ENCODE peak calls at places on chromosomes 5 and 9, in six cellular contexts. M, Z, G, R, H and E are unnamed samples.

GRCh38 chr9:122367065-122367464 is 3.8 kb upstream of the PTGS1 start:
- DNase-seq in G (no peak), Z (no peak), M (no peak), R (no peak), H (no peak), E (no peak)

GRCh38 chr9:130825051-130825651 is 9.9 kb upstream of the ABL1 start:
- DNase-seq in M (peak; percentile 73), Z (no peak), R (no peak), G (peak; percentile 74), H (no peak), E (no peak)

GRCh38 chr5:113166710-113167366 is 190.2 kb downstream of the DCP2 start:
- DNase-seq in R (peak; percentile 4), H (no peak), G (peak; percentile 97), M (no peak), Z (peak; percentile 97), E (no peak)

GRCh38 chr9:130137870-130138653 is 34.1 kb upstream of the NCS1 start:
- DNase-seq in G (peak; percentile 98), Z (peak; percentile 97), R (no peak), H (no peak), M (no peak), E (no peak)

GRCh38 chr5:1517838-1518237 is 5.9 kb downstream of the LPCAT1 start:
- DNase-seq in H (peak; percentile 75), M (no peak), G (no peak), Z (no peak), R (no peak), E (no peak)

GRCh38 chr9:127347831-127348699 is 48.9 kb upstream of the SLC2A8 start:
- DNase-seq in G (peak; percentile 17), Z (peak; percentile 14), H (no peak), R (peak; percentile 55), M (no peak), E (no peak)

GRCh38 chr5:170522211-170523128 is 18.6 kb downstream of the KCNIP1 start:
- DNase-seq in M (no peak), H (no peak), R (no peak), Z (peak; percentile 76), G (peak; percentile 67), E (no peak)

GRCh38 chr5:60102961-60103683 is 209.6 kb upstream of the PDE4D start:
- DNase-seq in R (peak; percentile 9), Z (peak; percentile 26), H (no peak), M (no peak), G (peak; percentile 67), E (no peak)

GRCh38 chr9:113187935-113188595 is 33.0 kb downstream of the FKBP15 start:
- DNase-seq in H (no peak), G (peak; percentile 91), Z (peak; percentile 93), M (no peak), R (peak; percentile 22), E (no peak)

GRCh38 chr9:3441197-3441816 is 84.5 kb downstream of the RFX3 start:
- DNase-seq in R (peak; percentile 34), M (peak; percentile 66), H (no peak), Z (peak; percentile 45), G (peak; percentile 39), E (peak; percentile 74)

GRCh38 chr5:91598216-91598615 is 215.1 kb upstream of the ARRDC3 start:
- DNase-seq in Z (no peak), G (no peak), H (no peak), M (no peak), R (no peak), E (no peak)

GRCh38 chr9:83583151-83584014 is 39.6 kb upstream of the IDNK start:
- DNase-seq in R (peak; percentile 41), H (no peak), G (peak; percentile 38), Z (peak; percentile 20), M (peak; percentile 66), E (peak; percentile 52)

GRCh38 chr5:14998494-14998893 is 126.9 kb upstream of the ANKH start:
- DNase-seq in M (no peak), H (no peak), Z (no peak), R (no peak), G (no peak), E (no peak)

GRCh38 chr5:90169078-90169477 is 240.5 kb downstream of the CETN3 start:
- DNase-seq in G (no peak), H (no peak), Z (no peak), M (no peak), R (no peak), E (no peak)

GRCh38 chr9:121277026-121277425 is 9.1 kb downstream of the GSN start:
- DNase-seq in M (no peak), Z (no peak), R (no peak), G (no peak), H (no peak), E (no peak)

GRCh38 chr5:168340487-168340886 is 49.0 kb downstream of the WWC1 start:
- DNase-seq in Z (no peak), H (no peak), M (no peak), R (no peak), G (no peak), E (no peak)

GRCh38 chr9:27338527-27338903 is 41.6 kb upstream of the EQTN start:
- DNase-seq in M (no peak), Z (no peak), G (no peak), R (no peak), H (no peak), E (no peak)

GRCh38 chr9:27335088-27335487 is 38.1 kb upstream of the EQTN start:
- DNase-seq in R (no peak), M (no peak), Z (no peak), H (no peak), G (no peak), E (no peak)

GRCh38 chr9:27339661-27340295 is 42.8 kb upstream of the EQTN start:
- DNase-seq in G (no peak), Z (no peak), M (no peak), R (no peak), H (peak; percentile 84), E (no peak)

GRCh38 chr9:27337833-27338526 is 41.0 kb upstream of the EQTN start:
- DNase-seq in G (no peak), H (no peak), R (no peak), M (no peak), Z (no peak), E (no peak)

GRCh38 chr9:27336829-27337228 is 39.9 kb upstream of the EQTN start:
- DNase-seq in H (no peak), Z (no peak), G (no peak), R (no peak), M (no peak), E (no peak)
- H3K9me3 ChIP-seq in H (no peaks in the 10 kb centered on the region), Z (no peaks in the 10 kb centered on the region), G (no peaks in the 10 kb centered on the region), R (no peaks in the 10 kb centered on the region), M (no peaks in the 10 kb centered on the region), E (no peaks in the 10 kb centered on the region)

DNA sequence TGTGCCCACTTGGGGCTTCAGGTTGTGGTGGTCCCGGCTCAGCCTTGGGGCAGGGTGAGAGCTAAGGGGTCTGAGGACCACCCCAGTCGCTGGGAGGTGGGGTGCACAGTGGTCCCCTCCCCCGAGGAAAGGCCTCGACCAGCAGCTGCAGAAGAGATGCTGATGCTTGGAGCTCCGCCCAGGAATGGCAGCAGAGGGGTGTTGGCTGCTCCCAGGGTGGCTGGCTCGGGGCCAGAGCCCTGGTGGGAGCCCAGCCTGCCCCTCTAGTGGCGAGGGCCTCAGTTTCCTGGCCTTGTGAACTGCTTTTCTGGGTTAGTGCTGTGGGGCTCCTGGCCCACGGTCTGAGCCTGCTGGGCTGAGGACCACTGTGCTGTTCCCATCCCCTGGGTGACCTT is 1.2 kb downstream of the DIPK1B start:
- DNase-seq in H (no peak), R (no peak), Z (no peak), M (no peak), G (no peak), E (no peak)
- H3K27ac ChIP-seq in H (no peak overlapping the region), R (peak overlapping the region; percentile 91), Z (no peak overlapping the region), M (no peak overlapping the region), G (no peak overlapping the region), E (no peak overlapping the region)

GRCh38 chr5:141411575-141411974 is 1.2 kb upstream of the PCDHGA10 start:
- DNase-seq in G (no peak), M (no peak), R (no peak), H (no peak), Z (no peak), E (no peak)

GRCh38 chr5:141409598-141410306 is 1.9 kb downstream of the PCDHGB6 start:
- DNase-seq in R (no peak), H (peak; percentile 54), G (no peak), Z (no peak), M (no peak), E (no peak)

GRCh38 chr5:141412853-141413539 is at the start of gene PCDHGA10:
- DNase-seq in M (peak; percentile 77), H (peak; percentile 61), R (no peak), Z (peak; percentile 34), G (peak; percentile 47), E (no peak)

GRCh38 chr5:141419074-141419880 is 1.6 kb upstream of the PCDHGA11 start:
- DNase-seq in G (no peak), H (no peak), R (no peak), Z (no peak), M (no peak), E (no peak)

DNA sequence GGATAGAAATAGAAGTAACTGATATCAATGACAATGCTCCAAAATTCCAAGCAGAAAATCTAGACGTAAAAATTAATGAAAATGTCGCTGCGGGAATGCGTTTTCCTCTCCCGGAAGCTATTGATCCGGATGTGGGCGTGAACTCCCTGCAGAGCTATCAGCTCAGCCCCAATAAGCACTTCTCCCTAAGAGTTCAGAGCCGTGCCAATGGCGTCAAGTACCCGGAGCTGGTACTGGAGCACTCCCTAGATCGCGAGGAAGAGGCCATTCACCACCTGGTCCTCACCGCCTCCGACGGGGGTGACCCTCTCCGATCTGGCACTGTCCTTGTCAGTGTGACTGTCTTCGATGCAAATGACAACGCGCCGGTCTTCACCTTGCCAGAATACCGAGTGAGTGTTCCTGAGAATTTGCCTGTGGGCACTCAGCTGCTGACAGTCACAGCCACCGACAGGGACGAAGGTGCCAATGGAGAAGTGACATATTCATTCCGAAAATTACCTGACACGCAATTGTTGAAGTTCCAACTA is 818 bp downstream of the PCDHGA10 start:
- DNase-seq in H (peak; percentile 49), Z (no peak), G (no peak), M (no peak), R (no peak), E (no peak)
- H3K9me3 ChIP-seq in H (peaks cover 37% of the 10 kb centered on the region), Z (peaks cover 40% of the 10 kb centered on the region), G (peaks cover 34% of the 10 kb centered on the region), M (peaks cover 12% of the 10 kb centered on the region), R (peaks cover 33% of the 10 kb centered on the region), E (peaks cover 36% of the 10 kb centered on the region)

GRCh38 chr5:150350524-150351344 is 6.8 kb upstream of the TCOF1 start:
- DNase-seq in H (peak; percentile 76), M (peak; percentile 85), G (peak; percentile 27), Z (peak; percentile 55), R (peak; percentile 84), E (peak; percentile 35)
- H3K27ac ChIP-seq in H (no peak overlapping the region), M (no peak overlapping the region), G (no peak overlapping the region), Z (no peak overlapping the region), R (peak overlapping the region; percentile 72), E (no peak overlapping the region)

GRCh38 chr5:153066281-153066680 is 424.2 kb upstream of the GRIA1 start:
- DNase-seq in G (no peak), H (no peak), R (no peak), Z (no peak), M (no peak), E (no peak)

DNA sequence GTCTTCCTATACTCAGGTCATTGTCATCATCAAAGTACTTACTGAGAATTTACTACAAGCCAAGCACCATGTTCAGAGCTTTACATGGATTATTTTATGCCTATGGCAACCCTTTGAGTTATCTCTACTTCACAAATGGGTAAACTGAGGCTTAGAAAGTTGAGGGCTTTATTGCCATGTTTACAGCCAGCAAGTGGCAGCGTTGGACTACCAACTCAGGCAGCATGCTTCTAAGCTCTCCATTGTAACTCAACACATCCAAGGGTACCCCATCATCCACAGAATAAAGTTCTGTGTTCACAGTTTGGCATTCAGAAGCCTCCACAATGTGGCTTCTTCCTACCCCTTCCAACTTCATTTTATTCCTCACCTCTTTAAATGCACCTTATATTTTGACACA is 422.6 kb upstream of the GRIA1 start:
- DNase-seq in G (no peak), M (no peak), R (no peak), H (no peak), Z (no peak), E (no peak)
- H3K9me3 ChIP-seq in G (no peaks in the 10 kb centered on the region), M (no peaks in the 10 kb centered on the region), R (no peaks in the 10 kb centered on the region), H (no peaks in the 10 kb centered on the region), Z (no peaks in the 10 kb centered on the region), E (no peaks in the 10 kb centered on the region)